ENCODE peak calls at places on chromosome 11, in seven cellular contexts. V, H, J, Z, U, X and Y are unnamed samples.
A peak's percentile ranks its signal among the peaks of the same experiment; 100 is the strongest.

GRCh38 chr11:78331711-78332110 is 85.9 kb downstream of the GAB2 start:
- DNase-seq in J (no peak), V (no peak), U (no peak), H (no peak), Z (no peak), X (no peak), Y (no peak)

GRCh38 chr11:47162426-47162825 is 14.3 kb downstream of the ARFGAP2 start:
- DNase-seq in H (no peak), U (no peak), V (no peak), J (no peak), Z (no peak), X (no peak), Y (no peak)

GRCh38 chr11:92035488-92035887 is 189.1 kb upstream of the FAT3 start:
- DNase-seq in U (no peak), V (no peak), Z (no peak), J (no peak), X (no peak), H (no peak), Y (no peak)

GRCh38 chr11:14972581-14973490 is 685 bp upstream of the CALCA start:
- DNase-seq in X (no peak), U (no peak), J (no peak), H (no peak), Z (no peak), V (no peak), Y (no peak)

GRCh38 chr11:99960536-99960935 is 726.6 kb upstream of the ARHGAP42 start:
- DNase-seq in X (no peak), U (no peak), J (no peak), Z (no peak), V (no peak), H (no peak), Y (no peak)

GRCh38 chr11:27921472-27921871 is 186.5 kb downstream of the KIF18A start:
- DNase-seq in H (no peak), Z (no peak), J (no peak), X (no peak), V (no peak), U (no peak), Y (no peak)

GRCh38 chr11:125954945-125955640 is 9.2 kb downstream of the VSIG10L2 start:
- DNase-seq in H (no peak), J (no peak), V (no peak), X (no peak), Z (no peak), U (no peak), Y (no peak)

GRCh38 chr11:28092786-28093185 is 15.2 kb downstream of the KIF18A start:
- DNase-seq in X (no peak), U (no peak), H (no peak), Z (no peak), V (no peak), J (no peak), Y (no peak)

GRCh38 chr11:22807855-22808558 is 21.6 kb downstream of the SVIP start:
- DNase-seq in Z (no peak), J (no peak), V (no peak), U (no peak), H (no peak), X (no peak), Y (no peak)

GRCh38 chr11:62004473-62004872 is 37.0 kb upstream of the FTH1 start:
- DNase-seq in U (no peak), H (no peak), V (no peak), J (no peak), X (peak; percentile 14), Z (no peak), Y (peak; percentile 40)

GRCh38 chr11:7600205-7600775 is 73.0 kb downstream of the CYB5R2 start:
- DNase-seq in H (peak; percentile 70), V (peak; percentile 85), Z (no peak), J (peak; percentile 91), X (peak; percentile 65), U (peak; percentile 85), Y (no peak)

GRCh38 chr11:44036811-44037657 is 10.7 kb upstream of the ACCSL start:
- DNase-seq in Z (peak; percentile 88), U (peak; percentile 82), H (no peak), V (peak; percentile 93), J (peak; percentile 39), X (peak; percentile 11), Y (peak; percentile 78)

GRCh38 chr11:13104619-13105236 is 95.6 kb downstream of the RASSF10 start:
- DNase-seq in Z (no peak), X (no peak), U (no peak), V (no peak), J (no peak), H (no peak), Y (no peak)

GRCh38 chr11:73653996-73654395 is 7.6 kb downstream of the PLEKHB1 start:
- DNase-seq in U (no peak), X (no peak), V (no peak), Z (no peak), H (no peak), J (no peak), Y (no peak)

GRCh38 chr11:73659961-73660360 is 13.6 kb downstream of the PLEKHB1 start:
- DNase-seq in Z (no peak), X (no peak), H (no peak), U (no peak), V (no peak), J (no peak), Y (no peak)

GRCh38 chr11:73655686-73656085 is 9.3 kb downstream of the PLEKHB1 start:
- DNase-seq in U (peak; percentile 70), J (no peak), V (no peak), Z (peak; percentile 46), X (no peak), H (no peak), Y (no peak)

GRCh38 chr11:73654482-73655021 is 8.2 kb downstream of the PLEKHB1 start:
- DNase-seq in X (no peak), Z (no peak), V (no peak), U (peak; percentile 16), H (no peak), J (no peak), Y (no peak)

GRCh38 chr11:73656985-73657384 is 10.6 kb downstream of the PLEKHB1 start:
- DNase-seq in V (no peak), X (no peak), U (peak; percentile 31), J (no peak), Z (no peak), H (no peak), Y (no peak)
- TF ChIP-seq POLR2AphosphoS5 in V (no peak), X (no peak), U (no peak), J (no peak), Z (no peak), H (no peak), Y (no peak)

GRCh38 chr11:94563176-94563847 is 3.9 kb upstream of the PIWIL4 start:
- DNase-seq in U (no peak), V (no peak), X (no peak), J (no peak), Z (no peak), H (no peak), Y (no peak)
- TF ChIP-seq CTCF in U (no peak), V (no peak), X (no peak), J (no peak), Z (no peak), H (no peak), Y (no peak)

GRCh38 chr11:72319261-72319660 is 75.3 kb upstream of the PHOX2A start:
- DNase-seq in H (no peak), X (no peak), V (no peak), U (no peak), J (no peak), Z (no peak), Y (no peak)

GRCh38 chr11:72326151-72326842 is 82.3 kb upstream of the PHOX2A start:
- DNase-seq in X (no peak), Z (no peak), V (no peak), H (no peak), U (no peak), J (no peak), Y (no peak)

GRCh38 chr11:72316984-72317383 is 73.0 kb upstream of the PHOX2A start:
- DNase-seq in H (no peak), J (no peak), Z (peak; percentile 51), V (peak; percentile 14), U (no peak), X (no peak), Y (no peak)

GRCh38 chr11:72317982-72318381 is 74.0 kb upstream of the PHOX2A start:
- DNase-seq in X (no peak), H (no peak), Z (no peak), V (peak; percentile 11), J (no peak), U (no peak), Y (no peak)

GRCh38 chr11:72321381-72321996 is 77.5 kb upstream of the PHOX2A start:
- DNase-seq in X (no peak), J (no peak), U (no peak), H (no peak), Z (no peak), V (no peak), Y (no peak)
- TF ChIP-seq POLR2AphosphoS5 in X (no peak), J (no peak), U (no peak), H (no peak), Z (no peak), V (no peak), Y (no peak)

DNA sequence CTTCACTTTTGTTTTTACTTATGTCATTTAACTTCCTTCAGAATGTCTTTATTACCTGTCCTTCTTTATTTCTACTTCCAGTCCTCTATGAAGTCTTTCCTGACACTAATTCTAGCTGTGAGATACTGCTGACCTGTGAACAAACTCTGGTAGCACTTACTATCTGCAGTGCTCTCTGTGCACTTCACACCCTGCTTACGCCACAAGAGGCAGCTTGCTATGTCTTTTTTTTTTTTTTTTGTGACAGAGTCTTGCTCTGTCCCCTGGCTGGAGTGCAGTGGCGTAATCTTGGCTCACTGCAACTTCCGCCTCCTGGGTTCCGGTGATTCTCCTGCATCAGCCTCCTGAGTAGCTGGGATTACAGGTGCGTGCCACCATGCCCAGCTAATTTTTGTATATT is 10.7 kb downstream of the STIM1 start:
- DNase-seq in Z (no peak), V (no peak), H (no peak), J (no peak), X (peak; percentile 63), U (no peak), Y (peak; percentile 81)
- TF ChIP-seq CTCF in Z (no peak), V (no peak), H (no peak), J (no peak), X (no peak), U (no peak), Y (no peak)

GRCh38 chr11:45289369-45289768 is 3.2 kb upstream of the SYT13 start:
- DNase-seq in H (no peak), J (no peak), Z (no peak), U (no peak), X (no peak), V (no peak), Y (no peak)

GRCh38 chr11:45285289-45285828 is 782 bp downstream of the SYT13 start:
- DNase-seq in H (no peak), Z (peak; percentile 36), V (no peak), X (no peak), J (no peak), U (no peak), Y (no peak)

GRCh38 chr11:45288395-45288794 is 2.3 kb upstream of the SYT13 start:
- DNase-seq in U (no peak), J (no peak), V (no peak), X (no peak), Z (no peak), H (no peak), Y (no peak)

GRCh38 chr11:45287316-45287903 is 1.3 kb upstream of the SYT13 start:
- DNase-seq in H (no peak), V (no peak), U (no peak), X (no peak), Z (no peak), J (no peak), Y (no peak)

GRCh38 chr11:45285931-45286632 is at the start of gene SYT13:
- DNase-seq in V (no peak), Z (peak; percentile 83), J (peak; percentile 60), X (no peak), H (no peak), U (no peak), Y (no peak)
- TF ChIP-seq POLR2AphosphoS5 in V (no peak), Z (no peak), J (peak; percentile 22), X (no peak), H (no peak), U (no peak), Y (no peak)